ENCODE peak calls at places on chromosomes 1 and 21, in eight cellular contexts. One of them, this sample, is unnamed.

GRCh38 chr1:47558601-47559593 is 121.1 kb downstream of the FOXD2 start:
- DNase-seq in aorta: no peak
- DNase-seq in smooth muscle cell of the brain vasculature: no peak
- DNase-seq in NCI-H345: no peak
- DNase-seq in upper lobe of right lung: no peak
- DNase-seq in mesenchymal stem cell: no peak
- DNase-seq in CD4-positive, alpha-beta T cell: no peak
- DNase-seq in HFFc6: no peak
- DNase-seq in this sample: no peak

GRCh38 chr1:998905-999796 is 746 bp downstream of the HES4 start:
- DNase-seq in aorta: peak; percentile 79
- DNase-seq in smooth muscle cell of the brain vasculature: no peak
- DNase-seq in NCI-H345: no peak
- DNase-seq in upper lobe of right lung: peak; percentile 71
- DNase-seq in mesenchymal stem cell: peak; percentile 49
- DNase-seq in CD4-positive, alpha-beta T cell: no peak
- DNase-seq in HFFc6: no peak
- DNase-seq in this sample: peak; percentile 50

GRCh38 chr21:41906770-41907169 is 27.6 kb upstream of the PRDM15 start:
- DNase-seq in aorta: no peak
- DNase-seq in smooth muscle cell of the brain vasculature: no peak
- DNase-seq in NCI-H345: no peak
- DNase-seq in upper lobe of right lung: no peak
- DNase-seq in mesenchymal stem cell: no peak
- DNase-seq in CD4-positive, alpha-beta T cell: no peak
- DNase-seq in HFFc6: no peak
- DNase-seq in this sample: no peak

GRCh38 chr1:47643506-47644215 is 205.8 kb downstream of the FOXD2 start:
- DNase-seq in aorta: no peak
- DNase-seq in smooth muscle cell of the brain vasculature: no peak
- DNase-seq in NCI-H345: no peak
- DNase-seq in upper lobe of right lung: no peak
- DNase-seq in mesenchymal stem cell: no peak
- DNase-seq in CD4-positive, alpha-beta T cell: no peak
- DNase-seq in HFFc6: no peak
- DNase-seq in this sample: no peak

GRCh38 chr1:117871013-117871412 is 58.4 kb downstream of the GDAP2 start:
- DNase-seq in aorta: no peak
- DNase-seq in smooth muscle cell of the brain vasculature: no peak
- DNase-seq in NCI-H345: no peak
- DNase-seq in upper lobe of right lung: no peak
- DNase-seq in mesenchymal stem cell: no peak
- DNase-seq in CD4-positive, alpha-beta T cell: no peak
- DNase-seq in HFFc6: no peak
- DNase-seq in this sample: no peak

GRCh38 chr1:243495442-243496172 is 239.8 kb downstream of the SDCCAG8 start:
- DNase-seq in aorta: no peak
- DNase-seq in smooth muscle cell of the brain vasculature: no peak
- DNase-seq in NCI-H345: no peak
- DNase-seq in upper lobe of right lung: no peak
- DNase-seq in mesenchymal stem cell: peak; percentile 80
- DNase-seq in CD4-positive, alpha-beta T cell: no peak
- DNase-seq in HFFc6: no peak
- DNase-seq in this sample: no peak

GRCh38 chr1:207174913-207175312 is 70.9 kb downstream of the C4BPA start:
- DNase-seq in aorta: no peak
- DNase-seq in smooth muscle cell of the brain vasculature: no peak
- DNase-seq in NCI-H345: no peak
- DNase-seq in upper lobe of right lung: no peak
- DNase-seq in mesenchymal stem cell: no peak
- DNase-seq in CD4-positive, alpha-beta T cell: no peak
- DNase-seq in HFFc6: no peak
- DNase-seq in this sample: no peak

GRCh38 chr1:29631836-29632420 is 395.6 kb downstream of the PTPRU start:
- DNase-seq in aorta: no peak
- DNase-seq in smooth muscle cell of the brain vasculature: no peak
- DNase-seq in NCI-H345: no peak
- DNase-seq in upper lobe of right lung: no peak
- DNase-seq in mesenchymal stem cell: no peak
- DNase-seq in CD4-positive, alpha-beta T cell: no peak
- DNase-seq in HFFc6: no peak
- DNase-seq in this sample: no peak

GRCh38 chr1:60670313-60670712 is 412.0 kb upstream of the NFIA start:
- DNase-seq in aorta: no peak
- DNase-seq in smooth muscle cell of the brain vasculature: no peak
- DNase-seq in NCI-H345: no peak
- DNase-seq in upper lobe of right lung: no peak
- DNase-seq in mesenchymal stem cell: no peak
- DNase-seq in CD4-positive, alpha-beta T cell: no peak
- DNase-seq in HFFc6: no peak
- DNase-seq in this sample: no peak

GRCh38 chr1:90362163-90362562 is 354.9 kb downstream of the BARHL2 start:
- DNase-seq in aorta: no peak
- DNase-seq in smooth muscle cell of the brain vasculature: no peak
- DNase-seq in NCI-H345: no peak
- DNase-seq in upper lobe of right lung: no peak
- DNase-seq in mesenchymal stem cell: no peak
- DNase-seq in CD4-positive, alpha-beta T cell: no peak
- DNase-seq in HFFc6: no peak
- DNase-seq in this sample: no peak

GRCh38 chr1:212179394-212180076 is 105.7 kb upstream of the PPP2R5A start:
- DNase-seq in aorta: no peak
- DNase-seq in smooth muscle cell of the brain vasculature: peak; percentile 69
- DNase-seq in NCI-H345: no peak
- DNase-seq in upper lobe of right lung: no peak
- DNase-seq in mesenchymal stem cell: peak; percentile 88
- DNase-seq in CD4-positive, alpha-beta T cell: no peak
- DNase-seq in HFFc6: peak; percentile 95
- DNase-seq in this sample: no peak

GRCh38 chr21:33540711-33541104 is 1.2 kb downstream of the GART start:
- DNase-seq in aorta: no peak
- DNase-seq in smooth muscle cell of the brain vasculature: no peak
- DNase-seq in NCI-H345: no peak
- DNase-seq in upper lobe of right lung: no peak
- DNase-seq in mesenchymal stem cell: no peak
- DNase-seq in CD4-positive, alpha-beta T cell: no peak
- DNase-seq in HFFc6: no peak
- DNase-seq in this sample: no peak

GRCh38 chr1:77037990-77038389 is 170.7 kb downstream of the ST6GALNAC5 start:
- DNase-seq in aorta: no peak
- DNase-seq in smooth muscle cell of the brain vasculature: no peak
- DNase-seq in NCI-H345: no peak
- DNase-seq in upper lobe of right lung: no peak
- DNase-seq in mesenchymal stem cell: no peak
- DNase-seq in CD4-positive, alpha-beta T cell: no peak
- DNase-seq in HFFc6: no peak
- DNase-seq in this sample: no peak

GRCh38 chr1:33158366-33158765 is 23.5 kb downstream of the TRIM62 start:
- DNase-seq in aorta: no peak
- DNase-seq in smooth muscle cell of the brain vasculature: no peak
- DNase-seq in NCI-H345: no peak
- DNase-seq in upper lobe of right lung: no peak
- DNase-seq in mesenchymal stem cell: no peak
- DNase-seq in CD4-positive, alpha-beta T cell: no peak
- DNase-seq in HFFc6: no peak
- DNase-seq in this sample: no peak

GRCh38 chr1:167936930-167937708 is at the start of gene MPC2:
- DNase-seq in aorta: peak; percentile 86
- DNase-seq in smooth muscle cell of the brain vasculature: peak; percentile 24
- DNase-seq in NCI-H345: peak; percentile 73
- DNase-seq in upper lobe of right lung: peak; percentile 84
- DNase-seq in mesenchymal stem cell: peak; percentile 78
- DNase-seq in CD4-positive, alpha-beta T cell: peak; percentile 49
- DNase-seq in HFFc6: peak; percentile 35
- DNase-seq in this sample: peak; percentile 59

GRCh38 chr1:174222166-174222949 is 63.0 kb downstream of the RABGAP1L start:
- DNase-seq in aorta: no peak
- DNase-seq in smooth muscle cell of the brain vasculature: no peak
- DNase-seq in NCI-H345: no peak
- DNase-seq in upper lobe of right lung: no peak
- DNase-seq in mesenchymal stem cell: peak; percentile 16
- DNase-seq in CD4-positive, alpha-beta T cell: no peak
- DNase-seq in HFFc6: peak; percentile 82
- DNase-seq in this sample: no peak

GRCh38 chr1:109365642-109366204 is 32.0 kb downstream of the SORT1 start:
- DNase-seq in aorta: no peak
- DNase-seq in smooth muscle cell of the brain vasculature: no peak
- DNase-seq in NCI-H345: no peak
- DNase-seq in upper lobe of right lung: no peak
- DNase-seq in mesenchymal stem cell: no peak
- DNase-seq in CD4-positive, alpha-beta T cell: no peak
- DNase-seq in HFFc6: no peak
- DNase-seq in this sample: no peak

GRCh38 chr1:86517336-86517735 is 29.5 kb upstream of the CLCA4 start:
- DNase-seq in aorta: no peak
- DNase-seq in smooth muscle cell of the brain vasculature: no peak
- DNase-seq in NCI-H345: no peak
- DNase-seq in upper lobe of right lung: no peak
- DNase-seq in mesenchymal stem cell: no peak
- DNase-seq in CD4-positive, alpha-beta T cell: no peak
- DNase-seq in HFFc6: no peak
- DNase-seq in this sample: no peak

GRCh38 chr1:204730826-204731459 is 45.4 kb upstream of the LRRN2 start:
- DNase-seq in aorta: no peak
- DNase-seq in smooth muscle cell of the brain vasculature: no peak
- DNase-seq in NCI-H345: peak; percentile 73
- DNase-seq in upper lobe of right lung: no peak
- DNase-seq in mesenchymal stem cell: no peak
- DNase-seq in CD4-positive, alpha-beta T cell: no peak
- DNase-seq in HFFc6: no peak
- DNase-seq in this sample: no peak

GRCh38 chr21:45494851-45495680 is 47.2 kb downstream of the SLC19A1 start:
- DNase-seq in aorta: peak; percentile 73
- DNase-seq in smooth muscle cell of the brain vasculature: no peak
- DNase-seq in NCI-H345: no peak
- DNase-seq in upper lobe of right lung: no peak
- DNase-seq in mesenchymal stem cell: no peak
- DNase-seq in CD4-positive, alpha-beta T cell: no peak
- DNase-seq in HFFc6: no peak
- DNase-seq in this sample: no peak

GRCh38 chr1:61079898-61080336 is 2.4 kb upstream of the NFIA start:
- DNase-seq in aorta: peak; percentile 90
- DNase-seq in smooth muscle cell of the brain vasculature: peak; percentile 74
- DNase-seq in NCI-H345: peak; percentile 76
- DNase-seq in upper lobe of right lung: peak; percentile 82
- DNase-seq in mesenchymal stem cell: peak; percentile 80
- DNase-seq in CD4-positive, alpha-beta T cell: no peak
- DNase-seq in HFFc6: peak; percentile 52
- DNase-seq in this sample: peak; percentile 69

GRCh38 chr1:186915555-186915954 is 86.8 kb downstream of the PLA2G4A start:
- DNase-seq in aorta: no peak
- DNase-seq in smooth muscle cell of the brain vasculature: no peak
- DNase-seq in NCI-H345: no peak
- DNase-seq in upper lobe of right lung: no peak
- DNase-seq in mesenchymal stem cell: no peak
- DNase-seq in CD4-positive, alpha-beta T cell: no peak
- DNase-seq in HFFc6: no peak
- DNase-seq in this sample: peak; percentile 20

GRCh38 chr1:8015036-8015808 is 10.9 kb downstream of the ERRFI1 start:
- DNase-seq in aorta: no peak
- DNase-seq in smooth muscle cell of the brain vasculature: peak; percentile 70
- DNase-seq in NCI-H345: peak; percentile 50
- DNase-seq in upper lobe of right lung: no peak
- DNase-seq in mesenchymal stem cell: peak; percentile 89
- DNase-seq in CD4-positive, alpha-beta T cell: no peak
- DNase-seq in HFFc6: peak; percentile 89
- DNase-seq in this sample: peak; percentile 92

GRCh38 chr1:101237229-101237837 is 514 bp downstream of the S1PR1 start:
- DNase-seq in aorta: no peak
- DNase-seq in smooth muscle cell of the brain vasculature: no peak
- DNase-seq in NCI-H345: no peak
- DNase-seq in upper lobe of right lung: no peak
- DNase-seq in mesenchymal stem cell: peak; percentile 59
- DNase-seq in CD4-positive, alpha-beta T cell: peak; percentile 36
- DNase-seq in HFFc6: peak; percentile 48
- DNase-seq in this sample: peak; percentile 48

GRCh38 chr1:84479998-84480397 is 932 bp downstream of the RPF1 start:
- DNase-seq in aorta: no peak
- DNase-seq in smooth muscle cell of the brain vasculature: no peak
- DNase-seq in NCI-H345: no peak
- DNase-seq in upper lobe of right lung: no peak
- DNase-seq in mesenchymal stem cell: no peak
- DNase-seq in CD4-positive, alpha-beta T cell: no peak
- DNase-seq in HFFc6: no peak
- DNase-seq in this sample: peak; percentile 19

GRCh38 chr1:102757363-102757762 is 351.0 kb downstream of the COL11A1 start:
- DNase-seq in aorta: no peak
- DNase-seq in smooth muscle cell of the brain vasculature: no peak
- DNase-seq in NCI-H345: no peak
- DNase-seq in upper lobe of right lung: no peak
- DNase-seq in mesenchymal stem cell: no peak
- DNase-seq in CD4-positive, alpha-beta T cell: no peak
- DNase-seq in HFFc6: no peak
- DNase-seq in this sample: no peak

GRCh38 chr1:223417444-223417843 is 24.2 kb downstream of the CCDC185 start:
- DNase-seq in aorta: no peak
- DNase-seq in smooth muscle cell of the brain vasculature: no peak
- DNase-seq in NCI-H345: no peak
- DNase-seq in upper lobe of right lung: no peak
- DNase-seq in mesenchymal stem cell: no peak
- DNase-seq in CD4-positive, alpha-beta T cell: no peak
- DNase-seq in HFFc6: no peak
- DNase-seq in this sample: no peak

GRCh38 chr1:18100060-18100459 is 7.5 kb upstream of the IGSF21 start:
- DNase-seq in aorta: no peak
- DNase-seq in smooth muscle cell of the brain vasculature: no peak
- DNase-seq in NCI-H345: no peak
- DNase-seq in upper lobe of right lung: no peak
- DNase-seq in mesenchymal stem cell: no peak
- DNase-seq in CD4-positive, alpha-beta T cell: no peak
- DNase-seq in HFFc6: no peak
- DNase-seq in this sample: no peak